ENCODE peak calls at places on chromosomes 5 and 9, in six cellular contexts. B is thoracic aorta, A is AG10803, J is GM12865, N is heart right ventricle, P is prostate gland. Q is an unnamed sample.
A peak's percentile ranks its signal among the peaks of the same experiment; 100 is the strongest.

GRCh38 chr5:90548069-90548593 is 10.5 kb upstream of the ADGRV1 start:
- DNase-seq in A (no peak), J (peak; percentile 57), N (peak; percentile 8), P (peak; percentile 65), B (no peak), Q (peak; percentile 60)

GRCh38 chr9:127158995-127159801 is 36.8 kb upstream of the ANGPTL2 start:
- DNase-seq in J (no peak), B (no peak), N (peak; percentile 65), A (peak; percentile 87), P (no peak), Q (no peak)

GRCh38 chr9:124122321-124122720 is 110.8 kb downstream of the LHX2 start:
- DNase-seq in J (no peak), N (no peak), A (peak; percentile 21), B (no peak), P (no peak), Q (no peak)

GRCh38 chr5:3099954-3100353 is 348.5 kb upstream of the IRX2 start:
- DNase-seq in B (no peak), J (no peak), A (no peak), P (no peak), N (no peak), Q (no peak)

GRCh38 chr9:135339378-135339973 is 140.1 kb upstream of the PPP1R26 start:
- DNase-seq in A (no peak), B (no peak), P (no peak), J (no peak), N (no peak), Q (no peak)

GRCh38 chr5:145117285-145117684 is 717.9 kb downstream of the PRELID2 start:
- DNase-seq in P (no peak), N (no peak), A (no peak), J (no peak), B (no peak), Q (no peak)

GRCh38 chr5:160076997-160077396 is 42.3 kb downstream of the PWWP2A start:
- DNase-seq in N (no peak), J (no peak), A (no peak), P (no peak), B (no peak), Q (no peak)

GRCh38 chr5:5886812-5887486 is 464.5 kb downstream of the ICE1 start:
- DNase-seq in J (peak; percentile 56), P (peak; percentile 9), A (no peak), N (no peak), B (no peak), Q (peak; percentile 87)

GRCh38 chr9:134830126-134830525 is 50.5 kb upstream of the FCN2 start:
- DNase-seq in A (no peak), B (no peak), J (no peak), P (no peak), N (no peak), Q (no peak)

GRCh38 chr9:137354845-137355420 is 52.9 kb upstream of the NRARP start:
- DNase-seq in P (no peak), N (no peak), A (no peak), J (no peak), B (no peak), Q (no peak)

GRCh38 chr9:38484076-38484637 is 59.9 kb upstream of the IGFBPL1 start:
- DNase-seq in N (no peak), B (no peak), P (no peak), J (no peak), A (no peak), Q (no peak)

GRCh38 chr9:95857896-95858295 is 17.6 kb upstream of the ERCC6L2 start:
- DNase-seq in N (no peak), A (no peak), B (no peak), P (no peak), J (peak; percentile 48), Q (no peak)

GRCh38 chr9:96129698-96130097 is 172.3 kb downstream of the HSD17B3 start:
- DNase-seq in A (no peak), P (no peak), N (no peak), B (no peak), J (no peak), Q (no peak)

GRCh38 chr9:131094622-131095021 is 1.7 kb upstream of the AIF1L start:
- DNase-seq in N (peak; percentile 15), J (no peak), B (no peak), P (no peak), A (peak; percentile 74), Q (no peak)

GRCh38 chr5:68464424-68464823 is 248.9 kb downstream of the PIK3R1 start:
- DNase-seq in P (no peak), A (peak; percentile 46), N (no peak), B (no peak), J (peak; percentile 68), Q (no peak)

GRCh38 chr5:108398964-108399363 is 17.1 kb upstream of the FBXL17 start:
- DNase-seq in J (no peak), A (no peak), N (no peak), B (no peak), P (no peak), Q (no peak)

GRCh38 chr9:109579191-109579948 is 81.3 kb upstream of the PTPN3 start:
- DNase-seq in P (no peak), N (no peak), B (no peak), A (no peak), J (no peak), Q (no peak)

GRCh38 chr9:127505396-127506116 is 54.2 kb downstream of the LRSAM1 start:
- DNase-seq in N (no peak), J (peak; percentile 43), B (no peak), A (peak; percentile 45), P (no peak), Q (peak; percentile 73)

GRCh38 chr9:4339783-4340335 is 40.0 kb upstream of the GLIS3 start:
- DNase-seq in P (no peak), A (peak; percentile 16), N (no peak), J (no peak), B (no peak), Q (no peak)

GRCh38 chr9:89372979-89373378 is 54.7 kb downstream of the SECISBP2 start:
- DNase-seq in P (no peak), A (no peak), N (no peak), B (no peak), J (no peak), Q (no peak)

GRCh38 chr5:28473531-28474107 is 1435.2 kb upstream of the CDH9 start:
- DNase-seq in N (no peak), A (no peak), B (no peak), J (no peak), P (no peak), Q (no peak)

GRCh38 chr5:37668524-37669047 is 171.3 kb downstream of the GDNF start:
- DNase-seq in B (no peak), P (peak; percentile 63), N (peak; percentile 54), J (no peak), A (peak; percentile 94), Q (no peak)

GRCh38 chr9:124284940-124285441 is 27.2 kb downstream of the NEK6 start:
- DNase-seq in B (no peak), N (no peak), J (no peak), P (no peak), A (peak; percentile 96), Q (no peak)

GRCh38 chr9:76198336-76198735 is 195.9 kb downstream of the RFK start:
- DNase-seq in A (peak; percentile 54), N (no peak), B (no peak), J (no peak), P (no peak), Q (no peak)

GRCh38 chr9:33348998-33349397 is 53.4 kb downstream of the AQP7 start:
- DNase-seq in A (no peak), B (no peak), N (no peak), J (no peak), P (no peak), Q (no peak)

GRCh38 chr5:93831449-93831848 is 90.0 kb upstream of the POU5F2 start:
- DNase-seq in A (peak; percentile 87), J (no peak), B (no peak), N (no peak), P (no peak), Q (no peak)

GRCh38 chr9:124196814-124197176 is 61.0 kb upstream of the NEK6 start:
- DNase-seq in J (no peak), B (no peak), A (no peak), N (no peak), P (no peak), Q (no peak)

GRCh38 chr9:81146684-81147337 is 542.5 kb downstream of the TLE1 start:
- DNase-seq in B (no peak), A (no peak), N (no peak), P (no peak), J (no peak), Q (no peak)

GRCh38 chr9:93111371-93112115 is 15.5 kb downstream of the CARD19 start:
- DNase-seq in J (no peak), A (no peak), N (no peak), P (no peak), B (no peak), Q (no peak)

GRCh38 chr5:34411470-34412346 is 244.4 kb upstream of the RAI14 start:
- DNase-seq in A (peak; percentile 73), N (peak; percentile 6), J (no peak), B (no peak), P (no peak), Q (no peak)

DNA sequence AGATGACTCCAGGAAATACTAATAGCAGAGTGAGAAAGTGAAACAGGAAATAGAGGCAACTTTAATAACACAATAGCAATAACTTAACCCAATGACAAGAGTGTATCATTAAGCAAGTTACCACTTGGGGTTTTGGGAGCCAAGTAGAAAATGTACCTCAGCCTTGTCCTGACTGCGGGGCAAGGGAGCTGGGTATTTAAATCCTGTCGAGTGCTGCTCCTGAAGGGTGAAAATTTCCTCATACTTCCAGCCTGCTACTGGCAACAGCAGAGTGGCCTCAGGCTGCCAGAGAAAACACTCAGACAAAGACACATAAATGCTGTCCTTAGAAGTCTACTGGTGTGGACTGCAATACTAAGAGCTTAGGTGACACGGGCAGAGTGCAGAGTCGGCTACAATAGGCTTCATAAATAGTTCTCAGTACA is 112.5 kb upstream of the EMB start:
- DNase-seq in A (no peak), J (no peak), P (peak; percentile 15), B (no peak), N (no peak), Q (peak; percentile 32)
- H3K4me3 ChIP-seq in A (no peak overlapping the region), J (no peak overlapping the region), P (no peak overlapping the region), B (peak overlapping the region; percentile 32), N (no peak overlapping the region), Q (no peak overlapping the region)

GRCh38 chr9:6838158-6838557 is 80.4 kb downstream of the KDM4C start:
- DNase-seq in P (no peak), A (no peak), N (no peak), J (no peak), B (no peak), Q (no peak)
- H3K4me3 ChIP-seq in P (no peak overlapping the region), A (no peak overlapping the region), N (no peak overlapping the region), J (no peak overlapping the region), B (no peak overlapping the region), Q (no peak overlapping the region)

DNA sequence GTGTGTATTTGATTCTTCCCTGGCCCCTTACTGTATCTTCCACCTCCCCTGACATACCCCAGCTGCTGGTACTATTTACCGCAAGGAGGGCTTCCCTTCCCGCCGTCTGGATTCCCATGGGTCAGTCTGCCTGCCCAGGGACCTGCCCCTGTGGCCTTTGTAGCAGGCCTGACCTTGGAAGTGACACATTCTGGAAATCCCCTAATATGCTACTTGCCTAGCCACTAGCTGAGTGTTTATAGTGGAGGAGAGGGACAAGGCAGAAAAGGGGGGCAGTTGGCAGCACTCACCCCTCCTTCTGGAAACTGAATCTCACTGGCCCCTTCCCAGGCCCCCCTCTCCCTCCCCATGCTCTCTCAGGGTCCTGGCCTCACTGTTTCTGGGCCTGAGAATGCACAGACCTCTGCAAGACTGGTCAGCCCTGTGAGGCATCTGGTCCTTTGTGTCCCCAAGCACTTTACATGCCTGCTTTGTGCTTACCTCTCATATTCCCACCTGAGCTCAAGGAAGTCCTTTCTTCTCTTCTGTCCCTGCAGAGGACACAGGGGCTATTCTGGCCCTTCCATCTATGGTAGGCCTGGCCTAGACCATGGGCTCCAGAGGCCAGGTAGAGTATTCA is 8.2 kb upstream of the CCL21 start:
- DNase-seq in N (peak; percentile 7), J (peak; percentile 7), B (no peak), A (no peak), P (no peak), Q (no peak)
- H3K4me3 ChIP-seq in N (no peak overlapping the region), J (no peak overlapping the region), B (no peak overlapping the region), A (no peak overlapping the region), P (no peak overlapping the region), Q (no peak overlapping the region)

GRCh38 chr5:135490245-135491037 is 38.3 kb upstream of the TIFAB start:
- DNase-seq in P (no peak), A (no peak), B (no peak), J (no peak), N (no peak), Q (no peak)
- H3K4me3 ChIP-seq in P (no peak overlapping the region), A (no peak overlapping the region), B (peak overlapping the region; percentile 78), J (no peak overlapping the region), N (peak overlapping the region; percentile 43), Q (no peak overlapping the region)